ENCODE peak calls at places on chromosomes 4 and X, in four cellular contexts. M is AG10803, B is activated B cell treated with CpG ODN at 0.5 μM for 24 hours, C is non-pigmented ciliary epithelial cell. W is an unnamed sample.

GRCh38 chr4:173420324-173420752 is 21.4 kb upstream of the SCRG1 start:
- DNase-seq in M (peak), C (no peak), B (no peak), W (no peak)

GRCh38 chrX:4932790-4933189 is 1219.3 kb upstream of the PRKX start:
- DNase-seq in M (no peak), B (no peak), C (no peak), W (no peak)

GRCh38 chr4:31085736-31086135 is 365.6 kb downstream of the PCDH7 start:
- DNase-seq in M (no peak), B (no peak), C (no peak), W (no peak)

GRCh38 chr4:140743194-140743931 is 12.8 kb downstream of the TBC1D9 start:
- DNase-seq in C (no peak), M (peak), B (no peak), W (no peak)

GRCh38 chrX:10633722-10634121 is 13.3 kb upstream of the MID1 start:
- DNase-seq in M (peak), C (peak), B (no peak), W (peak)

GRCh38 chr4:16168710-16169388 is 57.4 kb downstream of the TAPT1 start:
- DNase-seq in M (no peak), C (no peak), B (no peak), W (no peak)

GRCh38 chr4:123055943-123056342 is 133.5 kb upstream of the NUDT6 start:
- DNase-seq in B (no peak), M (peak), C (no peak), W (no peak)

GRCh38 chrX:65821721-65822496 is 154.5 kb downstream of the MSN start:
- DNase-seq in C (no peak), B (peak), M (no peak), W (no peak)

GRCh38 chr4:52317981-52318380 is 266.9 kb downstream of the SPATA18 start:
- DNase-seq in B (no peak), M (no peak), C (no peak), W (no peak)

GRCh38 chr4:181517521-181517920 is 725.7 kb upstream of the TENM3 start:
- DNase-seq in M (peak), B (no peak), C (peak), W (no peak)

GRCh38 chrX:41559662-41560061 is 112.5 kb downstream of the NYX start:
- DNase-seq in B (no peak), C (peak), M (peak), W (peak)

GRCh38 chr4:169971456-169972015 is 54.7 kb downstream of the MFAP3L start:
- DNase-seq in M (peak), B (no peak), C (no peak), W (peak)

GRCh38 chr4:38818441-38818976 is 13.9 kb upstream of the TLR1 start:
- DNase-seq in C (no peak), M (no peak), B (no peak), W (no peak)

GRCh38 chrX:135484636-135485289 is 35.7 kb upstream of the INTS6L start:
- DNase-seq in B (no peak), C (peak), M (peak), W (no peak)

GRCh38 chrX:40809210-40809609 is 73.9 kb upstream of the MED14 start:
- DNase-seq in M (peak), C (no peak), B (no peak), W (peak)

GRCh38 chrX:153572601-153573000 is 26.3 kb downstream of the CCNQ start:
- DNase-seq in M (no peak), C (no peak), B (no peak), W (no peak)

GRCh38 chrX:20300822-20301221 is 34.1 kb upstream of the RPS6KA3 start:
- DNase-seq in C (no peak), M (no peak), B (no peak), W (no peak)